ENCODE peak calls at places on chromosomes 7 and 10, in five cellular contexts. U is upper lobe of right lung, R is AG20443, Q is HTR-8/SVneo, N is dermis blood vessel endothelial cell. H is an unnamed sample.

GRCh38 chr10:61882621-61883375 is 18.7 kb upstream of the ARID5B start:
- DNase-seq in Q (no peak), R (no peak), N (no peak), U (no peak), H (no peak)

GRCh38 chr10:71621263-71621751 is 98.3 kb downstream of the C10orf105 start:
- DNase-seq in R (peak), Q (no peak), U (no peak), N (no peak), H (peak)

GRCh38 chr10:628386-629045 is 61.0 kb downstream of the DIP2C start:
- DNase-seq in R (no peak), U (peak), N (no peak), Q (no peak), H (no peak)

GRCh38 chr7:99396914-99397631 is 11.3 kb downstream of the PDAP1 start:
- DNase-seq in U (no peak), R (no peak), N (no peak), Q (no peak), H (no peak)

GRCh38 chr10:80539421-80539999 is 1.8 kb downstream of the SH2D4B start:
- DNase-seq in U (no peak), Q (no peak), N (no peak), R (no peak), H (no peak)

GRCh38 chr7:81399461-81399860 is 370.4 kb downstream of the HGF start:
- DNase-seq in N (no peak), Q (no peak), U (no peak), R (no peak), H (no peak)

GRCh38 chr7:98395481-98395880 is 5.4 kb downstream of the BAIAP2L1 start:
- DNase-seq in U (no peak), N (no peak), R (no peak), Q (no peak), H (no peak)

GRCh38 chr7:94436018-94436604 is 41.4 kb downstream of the COL1A2 start:
- DNase-seq in Q (peak), U (no peak), R (peak), N (peak), H (peak)

GRCh38 chr10:78502208-78502943 is 468.7 kb downstream of the RPS24 start:
- DNase-seq in Q (no peak), U (no peak), N (peak), R (peak), H (no peak)

GRCh38 chr10:77214799-77215198 is 422.8 kb downstream of the KCNMA1 start:
- DNase-seq in R (no peak), Q (no peak), U (no peak), N (no peak), H (no peak)

GRCh38 chr7:43781726-43782607 is 23.5 kb downstream of the BLVRA start:
- DNase-seq in N (no peak), R (peak), U (no peak), Q (no peak), H (no peak)

GRCh38 chr7:149369497-149369896 is 91.4 kb downstream of the ZNF777 start:
- DNase-seq in R (no peak), N (no peak), Q (no peak), U (no peak), H (no peak)

GRCh38 chr7:143295870-143296269 is 7.7 kb downstream of the CASP2 start:
- DNase-seq in N (peak), Q (no peak), U (no peak), R (no peak), H (no peak)

GRCh38 chr7:16668049-16668858 is 22.3 kb downstream of the BZW2 start:
- DNase-seq in U (peak), R (peak), Q (peak), N (no peak), H (peak)

GRCh38 chr10:71326464-71326881 is 7.4 kb downstream of the SLC29A3 start:
- DNase-seq in N (no peak), R (no peak), U (no peak), Q (no peak), H (no peak)

GRCh38 chr10:43645866-43646265 is 2.8 kb downstream of the ZNF32 start:
- DNase-seq in Q (no peak), U (no peak), R (no peak), N (no peak), H (no peak)

GRCh38 chr7:85682819-85683218 is 496.0 kb upstream of the SEMA3D start:
- DNase-seq in U (no peak), N (no peak), Q (peak), R (peak), H (no peak)